ENCODE peak calls at places on chromosomes 4 and X, in four cellular contexts. One of them, this sample, is unnamed.

GRCh38 chrX:129091097-129091496 is 432.2 kb downstream of the SMARCA1 start:
- DNase-seq in K562: no peak
- DNase-seq in HepG2: no peak
- DNase-seq in A549: no peak
- DNase-seq in this sample: peak

GRCh38 chrX:27598312-27598711 is 8.2 kb downstream of the DCAF8L2 start:
- DNase-seq in HepG2: peak
- DNase-seq in A549: no peak
- DNase-seq in K562: no peak
- DNase-seq in this sample: no peak

GRCh38 chr4:168151313-168151712 is 59.0 kb downstream of the ANXA10 start:
- DNase-seq in A549: no peak
- DNase-seq in HepG2: no peak
- DNase-seq in K562: no peak
- DNase-seq in this sample: no peak

GRCh38 chr4:104491396-104491821 is 3.3 kb downstream of the CXXC4 start:
- DNase-seq in HepG2: no peak
- DNase-seq in A549: peak
- DNase-seq in K562: peak
- DNase-seq in this sample: peak

GRCh38 chrX:129782015-129782495 is 2.3 kb downstream of the SASH3 start:
- DNase-seq in K562: no peak
- DNase-seq in A549: no peak
- DNase-seq in HepG2: no peak
- DNase-seq in this sample: no peak

GRCh38 chr4:156771171-156771837 is 200.3 kb downstream of the PDGFC start:
- DNase-seq in K562: no peak
- DNase-seq in HepG2: peak
- DNase-seq in A549: no peak
- DNase-seq in this sample: no peak

GRCh38 chrX:136214551-136214950 is 36.6 kb downstream of the MAP7D3 start:
- DNase-seq in K562: no peak
- DNase-seq in A549: no peak
- DNase-seq in HepG2: peak
- DNase-seq in this sample: no peak

GRCh38 chrX:135740683-135741149 is 27.3 kb downstream of the CT45A3 start:
- DNase-seq in HepG2: peak
- DNase-seq in A549: peak
- DNase-seq in K562: peak
- DNase-seq in this sample: peak

GRCh38 chrX:30313322-30313721 is 4.1 kb upstream of the NR0B1 start:
- DNase-seq in HepG2: peak
- DNase-seq in K562: no peak
- DNase-seq in A549: no peak
- DNase-seq in this sample: no peak

GRCh38 chr4:177302371-177303100 is 7.1 kb upstream of the NEIL3 start:
- DNase-seq in K562: no peak
- DNase-seq in HepG2: no peak
- DNase-seq in A549: no peak
- DNase-seq in this sample: no peak

GRCh38 chr4:150173854-150174398 is 95.7 kb downstream of the DCLK2 start:
- DNase-seq in A549: no peak
- DNase-seq in K562: no peak
- DNase-seq in HepG2: no peak
- DNase-seq in this sample: no peak

GRCh38 chr4:176077561-176077960 is 11.9 kb downstream of the WDR17 start:
- DNase-seq in A549: no peak
- DNase-seq in K562: no peak
- DNase-seq in HepG2: no peak
- DNase-seq in this sample: no peak

GRCh38 chrX:126509917-126510316 is 42.7 kb downstream of the DCAF12L1 start:
- DNase-seq in A549: no peak
- DNase-seq in HepG2: no peak
- DNase-seq in K562: no peak
- DNase-seq in this sample: no peak

GRCh38 chrX:45472968-45473367 is 272.3 kb upstream of the DIPK2B start:
- DNase-seq in A549: no peak
- DNase-seq in K562: no peak
- DNase-seq in HepG2: no peak
- DNase-seq in this sample: no peak

GRCh38 chrX:70461026-70461425 is 16.4 kb downstream of the DLG3 start:
- DNase-seq in K562: no peak
- DNase-seq in A549: no peak
- DNase-seq in HepG2: no peak
- DNase-seq in this sample: no peak

GRCh38 chr4:183729069-183729406 is 69.9 kb downstream of the TRAPPC11 start:
- DNase-seq in K562: no peak
- DNase-seq in HepG2: no peak
- DNase-seq in A549: no peak
- DNase-seq in this sample: no peak

GRCh38 chrX:9117851-9118250 is 83.9 kb upstream of the FAM9B start:
- DNase-seq in A549: no peak
- DNase-seq in K562: no peak
- DNase-seq in HepG2: no peak
- DNase-seq in this sample: no peak

GRCh38 chrX:28888421-28888820 is 301.2 kb downstream of the IL1RAPL1 start:
- DNase-seq in A549: no peak
- DNase-seq in HepG2: no peak
- DNase-seq in K562: no peak
- DNase-seq in this sample: no peak

GRCh38 chr4:128803783-128804182 is 5.7 kb upstream of the JADE1 start:
- DNase-seq in A549: no peak
- DNase-seq in K562: no peak
- DNase-seq in HepG2: no peak
- DNase-seq in this sample: no peak

GRCh38 chrX:135892781-135893180 is 463 bp downstream of the CT45A10 start:
- DNase-seq in K562: peak
- DNase-seq in HepG2: no peak
- DNase-seq in A549: no peak
- DNase-seq in this sample: no peak

GRCh38 chr4:177070533-177070932 is 239.1 kb upstream of the NEIL3 start:
- DNase-seq in A549: no peak
- DNase-seq in K562: no peak
- DNase-seq in HepG2: no peak
- DNase-seq in this sample: no peak

GRCh38 chrX:25004485-25005032 is 11.2 kb downstream of the ARX start:
- DNase-seq in K562: no peak
- DNase-seq in A549: no peak
- DNase-seq in HepG2: no peak
- DNase-seq in this sample: no peak

GRCh38 chrX:24982306-24982965 is 33.3 kb downstream of the ARX start:
- DNase-seq in HepG2: no peak
- DNase-seq in K562: no peak
- DNase-seq in A549: no peak
- DNase-seq in this sample: no peak

GRCh38 chr4:155828628-155829027 is 37.4 kb downstream of the ASIC5 start:
- DNase-seq in HepG2: no peak
- DNase-seq in K562: no peak
- DNase-seq in A549: no peak
- DNase-seq in this sample: no peak

DNA sequence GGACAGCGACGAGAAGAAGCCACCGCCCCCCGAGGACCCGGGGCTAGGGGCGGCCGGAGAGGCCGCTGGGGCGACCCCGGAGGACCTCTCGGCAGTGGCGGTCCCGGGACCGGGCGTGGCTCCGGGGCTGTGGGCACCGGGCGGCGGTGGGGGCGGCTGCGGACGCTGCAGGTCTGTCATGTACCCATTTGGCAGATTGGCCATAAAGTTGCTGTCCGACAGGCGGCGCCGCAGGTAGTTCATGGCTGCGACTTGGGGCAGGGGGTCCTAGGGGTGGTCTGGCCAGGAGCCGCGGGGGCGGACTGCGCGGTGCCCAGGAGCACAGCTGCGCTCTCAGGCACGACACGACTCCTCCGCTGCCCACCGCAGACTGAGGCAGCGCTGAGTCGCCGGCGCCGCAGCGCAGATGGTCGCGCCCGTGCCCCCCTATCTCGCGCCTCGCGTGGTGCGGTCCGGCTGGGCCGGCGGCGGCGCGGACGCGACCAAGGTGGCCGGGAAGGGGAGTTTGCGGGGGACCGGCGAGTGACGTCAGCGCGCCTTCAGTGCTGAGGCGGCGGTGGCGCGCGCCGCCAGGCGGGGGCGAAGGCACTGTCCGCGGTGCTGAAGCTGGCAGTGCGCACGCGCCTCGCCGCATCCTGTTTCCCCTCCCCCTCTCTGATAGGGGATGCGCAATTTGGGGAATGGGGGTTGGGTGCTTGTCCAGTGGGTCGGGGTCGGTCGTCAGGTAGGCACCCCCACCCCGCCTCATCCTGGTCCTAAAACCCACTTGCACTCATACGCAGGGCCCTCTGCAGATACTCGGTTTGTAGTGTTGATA is at the start of gene SYN1:
- DNase-seq in A549: peak
- DNase-seq in HepG2: peak
- DNase-seq in K562: peak
- DNase-seq in this sample: peak
- TF ChIP-seq NR3C1 in A549: no peak
- TF ChIP-seq NR3C1 in HepG2: no peak
- TF ChIP-seq NR3C1 in K562: peak
- TF ChIP-seq NR3C1 in this sample: no peak

GRCh38 chr4:123244233-123244632 is 152.4 kb upstream of the SPRY1 start:
- DNase-seq in A549: no peak
- DNase-seq in HepG2: no peak
- DNase-seq in K562: no peak
- DNase-seq in this sample: no peak
- TF ChIP-seq NR3C1 in A549: no peak
- TF ChIP-seq NR3C1 in HepG2: no peak
- TF ChIP-seq NR3C1 in K562: no peak
- TF ChIP-seq NR3C1 in this sample: no peak

GRCh38 chr4:123356914-123357313 is 39.7 kb upstream of the SPRY1 start:
- DNase-seq in K562: no peak
- DNase-seq in HepG2: no peak
- DNase-seq in A549: no peak
- DNase-seq in this sample: no peak
- TF ChIP-seq NR3C1 in K562: no peak
- TF ChIP-seq NR3C1 in HepG2: no peak
- TF ChIP-seq NR3C1 in A549: no peak
- TF ChIP-seq NR3C1 in this sample: no peak

DNA sequence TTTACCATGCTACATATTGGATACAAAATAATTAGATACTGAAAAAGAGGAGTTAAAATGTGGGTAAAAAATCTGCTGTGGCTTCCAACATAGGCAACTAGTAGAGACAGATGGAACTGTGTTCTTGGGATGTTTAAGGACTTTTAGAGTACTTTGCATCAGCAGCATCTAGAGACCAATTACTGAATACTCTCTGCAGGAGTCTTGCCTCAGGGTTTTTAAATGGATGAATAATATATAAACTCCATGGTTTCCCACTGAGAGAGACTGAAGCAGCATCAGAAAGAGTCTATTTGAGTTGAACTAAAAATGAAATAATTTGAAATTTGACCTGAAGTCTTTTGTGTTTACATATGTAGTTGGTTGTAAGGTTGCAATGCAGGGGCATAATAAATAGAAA is 676.7 kb downstream of the GALNTL6 start:
- DNase-seq in A549: no peak
- DNase-seq in K562: no peak
- DNase-seq in HepG2: no peak
- DNase-seq in this sample: no peak
- TF ChIP-seq NR3C1 in A549: no peak
- TF ChIP-seq NR3C1 in K562: no peak
- TF ChIP-seq NR3C1 in HepG2: no peak
- TF ChIP-seq NR3C1 in this sample: no peak

GRCh38 chrX:7889680-7890079 is 37.5 kb downstream of the PNPLA4 start:
- DNase-seq in A549: no peak
- DNase-seq in HepG2: no peak
- DNase-seq in K562: no peak
- DNase-seq in this sample: no peak

GRCh38 chrX:7891928-7892327 is 35.3 kb downstream of the PNPLA4 start:
- DNase-seq in A549: no peak
- DNase-seq in HepG2: peak
- DNase-seq in K562: no peak
- DNase-seq in this sample: no peak

DNA sequence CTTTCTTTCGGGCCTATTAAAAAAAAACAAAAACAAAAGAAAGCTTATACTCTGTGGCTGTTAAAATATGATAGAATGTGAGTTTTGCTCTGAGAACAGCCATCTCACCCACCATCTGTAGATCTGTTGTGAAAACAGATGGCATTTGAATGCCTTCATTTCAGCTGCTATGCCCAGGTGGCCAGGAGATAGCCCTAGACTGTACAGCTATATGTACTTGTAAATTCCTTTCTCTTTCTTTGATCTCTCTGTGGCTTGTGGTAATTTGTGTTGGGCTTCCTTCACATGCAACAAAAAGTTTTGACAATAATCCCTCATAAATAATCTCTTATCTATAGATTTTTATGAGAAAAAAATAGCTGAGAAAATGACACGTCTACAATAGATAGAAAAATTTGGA is 38.1 kb downstream of the PNPLA4 start:
- DNase-seq in HepG2: no peak
- DNase-seq in K562: no peak
- DNase-seq in A549: no peak
- DNase-seq in this sample: no peak
- TF ChIP-seq NR3C1 in HepG2: no peak
- TF ChIP-seq NR3C1 in K562: no peak
- TF ChIP-seq NR3C1 in A549: no peak
- TF ChIP-seq NR3C1 in this sample: no peak

DNA sequence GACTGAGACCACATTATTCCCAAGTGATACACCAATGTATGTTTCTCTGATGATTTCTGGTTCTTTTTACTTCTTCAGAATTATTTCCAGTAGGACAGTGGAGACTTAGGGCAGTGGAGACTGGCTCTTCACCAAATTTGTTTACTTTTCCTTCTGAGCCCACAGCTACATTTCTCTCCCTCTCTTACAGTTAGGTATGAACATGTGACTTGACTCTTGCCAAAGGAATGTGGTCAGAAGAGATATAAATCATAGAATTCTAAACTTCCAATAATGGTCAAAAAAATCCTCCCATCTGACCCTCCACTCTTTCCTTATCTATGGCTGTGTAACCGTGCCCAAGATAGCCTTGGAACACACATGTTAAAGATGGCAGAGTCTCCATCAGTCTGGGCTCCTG is 261.0 kb downstream of the COL25A1 start:
- DNase-seq in K562: no peak
- DNase-seq in A549: no peak
- DNase-seq in HepG2: no peak
- DNase-seq in this sample: no peak
- TF ChIP-seq NR3C1 in K562: no peak
- TF ChIP-seq NR3C1 in A549: no peak
- TF ChIP-seq NR3C1 in HepG2: no peak
- TF ChIP-seq NR3C1 in this sample: no peak

GRCh38 chrX:110665223-110665622 is 130.4 kb downstream of the CHRDL1 start:
- DNase-seq in K562: no peak
- DNase-seq in HepG2: no peak
- DNase-seq in A549: no peak
- DNase-seq in this sample: no peak
- TF ChIP-seq NR3C1 in K562: no peak
- TF ChIP-seq NR3C1 in HepG2: no peak
- TF ChIP-seq NR3C1 in A549: no peak
- TF ChIP-seq NR3C1 in this sample: no peak